ENCODE peak calls at places on chromosome 21, in ten cellular contexts. K, B, Z, C, D, V, R, W, T and X are unnamed samples.

GRCh38 chr21:38295997-38296764 is 39.4 kb downstream of the KCNJ15 start:
- DNase-seq in K (no peak), Z (no peak), W (no peak), D (no peak), R (no peak), B (no peak), C (no peak), V (no peak), T (no peak), X (no peak)

GRCh38 chr21:32520885-32521735 is 64.2 kb downstream of the TCP10L start:
- DNase-seq in K (no peak), D (no peak), T (peak), V (peak), Z (no peak), B (no peak), C (no peak), R (no peak), W (peak), X (peak)

GRCh38 chr21:44856131-44856530 is 17.4 kb downstream of the PTTG1IP start:
- DNase-seq in T (no peak), R (no peak), K (no peak), C (no peak), W (no peak), B (no peak), D (no peak), Z (no peak), V (no peak), X (no peak)

GRCh38 chr21:17436626-17437111 is 76.2 kb upstream of the CXADR start:
- DNase-seq in V (no peak), R (no peak), B (no peak), D (no peak), C (no peak), W (no peak), Z (no peak), T (no peak), K (peak), X (no peak)

GRCh38 chr21:45043541-45044020 is 30.8 kb upstream of the ADARB1 start:
- DNase-seq in K (no peak), D (no peak), R (no peak), V (no peak), B (no peak), Z (no peak), T (no peak), W (no peak), C (no peak), X (no peak)

GRCh38 chr21:38472709-38473108 is 25.6 kb downstream of the ERG start:
- DNase-seq in R (peak), K (no peak), D (no peak), Z (no peak), C (no peak), W (no peak), V (no peak), T (no peak), B (peak), X (no peak)

GRCh38 chr21:32559004-32559610 is 26.2 kb downstream of the TCP10L start:
- DNase-seq in B (no peak), Z (no peak), K (no peak), C (no peak), T (no peak), D (no peak), V (no peak), R (no peak), W (no peak), X (no peak)

GRCh38 chr21:31732891-31733520 is 1.1 kb upstream of the SCAF4 start:
- DNase-seq in R (peak), Z (no peak), D (peak), C (no peak), K (peak), B (peak), V (no peak), W (no peak), T (no peak), X (no peak)

GRCh38 chr21:44930543-44930981 is 9.3 kb upstream of the SLX9 start:
- DNase-seq in V (no peak), Z (peak), T (no peak), W (no peak), K (no peak), D (no peak), C (no peak), R (no peak), B (no peak), X (no peak)

GRCh38 chr21:34796518-34797201 is 127.9 kb downstream of the CLIC6 start:
- DNase-seq in K (no peak), R (no peak), B (no peak), W (no peak), T (no peak), C (no peak), Z (no peak), D (no peak), V (no peak), X (no peak)

GRCh38 chr21:44618909-44619308 is 7.0 kb downstream of the KRTAP10-8 start:
- DNase-seq in Z (peak), V (no peak), K (no peak), W (no peak), R (no peak), T (no peak), D (no peak), B (no peak), C (no peak), X (no peak)

DNA sequence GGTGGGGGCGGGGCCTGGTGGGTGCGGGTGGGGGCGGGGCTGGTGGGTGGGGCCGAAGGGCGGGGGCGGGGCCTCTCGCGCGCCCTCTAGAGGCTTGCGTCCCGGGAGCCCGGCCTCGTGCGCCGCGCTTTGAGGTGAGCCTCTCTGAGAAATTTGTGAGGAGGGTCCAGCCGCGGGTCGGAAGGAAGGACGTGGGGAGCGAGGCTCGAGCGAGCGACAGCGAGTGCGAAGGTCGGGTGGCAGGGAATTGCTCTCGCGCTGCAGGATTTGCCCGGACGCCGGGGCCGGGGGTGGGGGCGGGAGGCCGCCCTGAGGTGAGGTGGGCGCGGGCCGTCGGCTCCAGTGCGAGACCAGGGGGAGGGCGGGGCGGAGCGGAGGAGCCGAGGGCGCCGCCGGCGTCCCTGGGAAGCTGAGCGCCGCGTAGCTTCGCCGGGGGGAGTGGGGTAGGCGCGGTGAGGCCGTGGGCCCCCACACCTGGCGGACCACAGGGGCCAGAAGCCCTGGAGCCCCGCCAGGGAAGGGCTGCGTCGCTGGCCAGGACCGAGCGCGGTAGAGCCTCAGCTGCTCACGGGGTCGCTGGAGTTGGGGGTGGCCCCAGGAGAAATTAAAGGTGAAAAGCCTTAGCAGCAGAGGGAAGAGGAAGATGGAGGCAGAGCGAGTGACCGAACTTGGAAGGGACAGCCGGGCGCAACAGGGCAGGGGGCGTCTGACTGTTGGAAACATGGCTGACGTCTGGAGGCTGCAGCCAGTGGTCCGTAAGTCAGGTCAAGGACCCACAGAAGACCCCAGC is 754 bp upstream of the LSS start:
- DNase-seq in D (peak), C (no peak), Z (no peak), V (no peak), T (no peak), R (no peak), K (peak), W (no peak), B (no peak), X (no peak)
- TF ChIP-seq CTCF in D (peak), C (peak), Z (peak), V (peak), T (no peak), R (peak), K (peak), W (no peak), B (peak), X (peak)

GRCh38 chr21:15442743-15443142 is 287.0 kb upstream of the USP25 start:
- DNase-seq in C (no peak), T (no peak), K (no peak), Z (no peak), R (no peak), W (no peak), D (no peak), V (no peak), B (peak), X (no peak)

GRCh38 chr21:15446193-15446592 is 283.6 kb upstream of the USP25 start:
- DNase-seq in V (no peak), C (no peak), W (no peak), K (no peak), D (no peak), B (no peak), R (no peak), T (no peak), Z (no peak), X (no peak)

GRCh38 chr21:15445327-15445726 is 284.5 kb upstream of the USP25 start:
- DNase-seq in T (no peak), K (no peak), W (no peak), C (peak), B (no peak), V (no peak), R (peak), D (no peak), Z (no peak), X (no peak)

GRCh38 chr21:15443740-15444117 is 286.1 kb upstream of the USP25 start:
- DNase-seq in D (no peak), V (no peak), B (no peak), Z (no peak), W (no peak), T (no peak), K (no peak), R (no peak), C (no peak), X (no peak)

GRCh38 chr21:15444118-15444960 is 285.4 kb upstream of the USP25 start:
- DNase-seq in V (no peak), B (peak), R (peak), D (no peak), T (no peak), W (no peak), Z (no peak), C (no peak), K (peak), X (no peak)
- TF ChIP-seq CTCF in V (no peak), B (no peak), R (no peak), D (no peak), T (no peak), W (no peak), Z (no peak), C (no peak), K (no peak), X (no peak)

GRCh38 chr21:41634858-41635257 is 126.9 kb upstream of the TMPRSS2 start:
- DNase-seq in Z (no peak), W (no peak), V (no peak), B (no peak), R (no peak), C (no peak), T (no peak), D (no peak), K (peak), X (peak)

GRCh38 chr21:41635874-41636273 is 127.9 kb upstream of the TMPRSS2 start:
- DNase-seq in B (no peak), T (no peak), W (no peak), D (no peak), R (no peak), C (no peak), Z (no peak), K (no peak), V (no peak), X (no peak)

GRCh38 chr21:41639336-41639735 is 127.5 kb downstream of the RIPK4 start:
- DNase-seq in C (no peak), R (no peak), T (no peak), K (no peak), B (no peak), V (no peak), D (no peak), W (no peak), Z (no peak), X (no peak)

GRCh38 chr21:41638201-41638790 is 128.6 kb downstream of the RIPK4 start:
- DNase-seq in V (no peak), W (no peak), D (no peak), Z (no peak), B (no peak), C (no peak), T (no peak), R (no peak), K (no peak), X (no peak)

DNA sequence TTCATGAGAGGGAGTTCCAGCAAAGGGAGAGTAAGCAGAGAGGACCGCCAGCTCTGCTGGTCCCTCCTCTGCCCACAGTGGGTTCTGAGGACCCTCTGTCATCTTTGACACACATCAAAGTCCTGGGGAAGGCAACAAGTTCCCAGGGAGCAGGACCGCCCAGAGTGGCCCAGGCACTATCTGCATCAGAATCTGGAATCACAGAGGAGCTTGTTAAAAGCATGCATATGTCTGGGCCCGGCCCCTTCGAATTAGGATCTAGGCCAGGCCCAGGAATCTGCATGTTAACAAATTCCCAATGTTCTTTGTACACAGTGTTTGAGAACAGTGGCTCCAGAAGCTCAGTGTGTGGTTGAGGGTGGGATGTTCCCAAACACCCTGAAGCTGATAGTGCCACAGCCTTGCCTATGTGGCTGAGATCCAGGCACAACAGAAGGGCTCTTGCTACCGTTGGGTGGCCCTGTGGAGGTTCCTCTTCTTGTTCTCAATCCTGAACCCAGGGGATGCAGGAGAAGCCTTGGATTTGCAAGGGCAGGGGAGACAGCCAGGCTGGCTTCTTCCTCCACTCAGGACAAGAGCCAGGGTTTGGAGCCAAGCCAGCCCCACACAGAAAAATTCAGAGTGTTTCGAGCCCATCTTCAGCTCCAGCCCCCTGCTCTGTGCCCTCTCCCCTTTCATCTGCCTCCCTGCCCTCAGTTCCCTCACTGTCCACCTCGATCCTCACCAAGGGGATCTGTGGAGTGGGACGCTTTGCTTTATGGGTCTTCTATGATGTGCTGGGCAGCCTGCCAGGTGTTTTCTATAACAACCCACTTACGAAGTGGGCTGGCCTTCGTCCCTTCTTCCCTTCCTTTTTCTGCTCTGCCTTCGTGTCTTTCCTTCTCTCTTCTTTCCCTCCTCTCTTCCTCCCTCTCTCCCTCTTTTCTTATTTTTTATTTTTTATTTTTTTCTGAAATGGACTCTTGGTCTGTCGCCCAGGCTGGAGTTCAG is 129.0 kb upstream of the TMPRSS2 start:
- DNase-seq in T (no peak), R (no peak), D (no peak), C (no peak), W (no peak), Z (no peak), K (no peak), B (no peak), V (no peak), X (no peak)
- TF ChIP-seq CTCF in T (no peak), R (no peak), D (no peak), C (no peak), W (no peak), Z (no peak), K (no peak), B (no peak), V (no peak), X (no peak)

DNA sequence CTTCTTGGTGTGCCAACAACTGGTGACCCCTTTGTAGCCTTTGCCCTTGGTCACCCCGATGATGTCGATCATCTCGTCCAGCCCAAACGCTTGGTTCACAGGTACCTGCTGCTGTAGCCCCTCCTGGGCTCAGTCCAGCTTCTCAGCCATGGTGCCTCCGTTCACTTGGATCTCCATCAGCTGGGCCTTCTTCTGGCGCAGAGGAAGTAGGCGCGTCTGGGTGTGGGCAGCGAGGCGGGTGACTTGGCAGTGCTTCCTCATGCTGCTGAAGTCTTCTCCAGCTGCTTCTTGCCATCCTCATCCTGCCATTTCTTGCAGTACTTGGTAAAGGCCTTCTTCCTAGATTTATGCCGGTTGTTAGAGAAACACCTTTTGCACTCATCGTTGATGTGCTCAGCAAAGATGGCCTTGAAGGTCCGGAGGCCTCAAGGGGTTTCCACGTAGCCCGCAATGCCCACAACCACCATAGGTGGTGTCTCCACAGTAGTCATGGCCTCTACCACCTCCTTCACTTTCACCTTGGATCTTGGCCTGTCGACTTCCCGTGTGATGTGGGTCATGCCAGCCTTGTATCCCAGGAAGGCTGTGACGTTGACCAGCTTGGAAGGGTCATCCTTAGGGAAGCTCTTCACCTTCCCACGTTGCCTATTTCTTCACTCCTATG is 13.0 kb downstream of the DOP1B start:
- DNase-seq in T (no peak), D (no peak), R (peak), C (no peak), V (no peak), W (no peak), Z (no peak), K (peak), B (no peak), X (no peak)
- TF ChIP-seq CTCF in T (no peak), D (peak), R (peak), C (no peak), V (no peak), W (no peak), Z (no peak), K (no peak), B (no peak), X (no peak)

GRCh38 chr21:36756527-36756926 is 57.6 kb downstream of the SIM2 start:
- DNase-seq in D (no peak), Z (no peak), R (no peak), T (peak), V (no peak), C (no peak), B (no peak), K (no peak), W (no peak), X (no peak)

GRCh38 chr21:36753556-36753955 is 54.6 kb downstream of the SIM2 start:
- DNase-seq in T (no peak), V (peak), Z (no peak), B (no peak), R (no peak), W (no peak), K (no peak), D (no peak), C (no peak), X (no peak)

GRCh38 chr21:36751383-36751782 is 52.5 kb downstream of the SIM2 start:
- DNase-seq in R (no peak), B (no peak), C (no peak), W (no peak), V (no peak), Z (no peak), K (no peak), T (no peak), D (no peak), X (no peak)

GRCh38 chr21:36757246-36757645 is 58.3 kb downstream of the SIM2 start:
- DNase-seq in B (no peak), D (no peak), K (no peak), R (no peak), Z (no peak), V (no peak), C (no peak), T (no peak), W (no peak), X (no peak)

DNA sequence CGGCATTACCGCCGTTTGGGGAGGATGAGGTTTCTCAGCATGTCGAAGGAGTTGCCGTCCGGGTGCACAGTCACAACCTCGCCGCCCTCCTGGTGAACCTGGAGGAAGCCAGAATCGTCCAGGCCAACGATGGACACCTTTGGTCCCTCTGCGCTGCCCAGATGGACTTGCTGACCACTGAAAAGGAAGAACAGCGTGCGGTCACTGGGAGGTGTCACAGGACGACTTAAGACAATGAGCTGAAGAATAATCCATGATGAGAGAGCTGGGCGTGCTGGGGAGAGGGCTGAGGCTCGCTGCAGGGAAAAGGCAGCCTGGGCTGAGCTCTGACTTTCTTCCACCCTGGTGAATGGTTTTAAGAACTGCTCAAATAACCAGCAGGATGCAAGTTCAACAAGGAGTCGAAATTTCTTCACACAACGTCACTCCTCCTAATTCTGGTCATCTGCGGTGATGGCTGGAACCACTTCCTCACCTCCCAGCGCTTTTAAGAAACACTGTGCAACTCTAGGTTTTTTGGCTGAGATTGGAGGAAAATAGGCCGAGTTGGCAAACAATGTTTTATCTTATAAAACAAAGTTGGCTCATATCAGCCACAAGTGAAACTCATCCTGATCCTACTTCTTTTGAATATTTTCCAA is 55.4 kb downstream of the SIM2 start:
- DNase-seq in R (no peak), D (no peak), V (no peak), K (no peak), W (no peak), B (no peak), Z (no peak), C (no peak), T (no peak), X (no peak)
- TF ChIP-seq CTCF in R (peak), D (no peak), V (no peak), K (no peak), W (no peak), B (no peak), Z (no peak), C (no peak), T (no peak), X (no peak)

DNA sequence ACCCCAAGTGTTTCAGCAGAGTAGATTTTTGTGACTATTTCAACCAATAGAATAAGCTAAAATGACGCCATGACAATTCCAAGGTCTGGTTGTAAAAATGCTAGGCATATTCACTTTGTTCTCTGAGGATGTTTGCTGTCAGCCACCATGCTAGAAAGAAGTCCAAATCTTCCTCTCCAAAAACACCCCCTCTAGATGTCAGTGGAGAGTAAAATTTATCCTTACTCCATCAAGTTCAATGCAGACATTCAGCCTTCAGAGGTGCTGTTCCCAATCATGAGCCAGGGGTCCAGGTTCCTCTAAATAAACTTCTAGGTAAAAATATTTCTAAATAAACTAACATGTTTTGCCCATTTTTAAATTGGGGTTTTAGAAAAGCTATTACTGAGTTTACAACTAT is 395.4 kb upstream of the ADAMTS5 start:
- DNase-seq in D (no peak), T (no peak), C (no peak), B (no peak), K (peak), W (no peak), R (no peak), Z (no peak), V (no peak), X (no peak)
- TF ChIP-seq CTCF in D (no peak), T (no peak), C (no peak), B (no peak), K (peak), W (no peak), R (peak), Z (no peak), V (peak), X (no peak)